ENCODE peak calls at places on chromosomes 13 and 19, in six cellular contexts. One of them, this sample, is unnamed.

GRCh38 chr19:1932395-1932794 is 8.6 kb upstream of the CSNK1G2 start:
- DNase-seq in IMR-90: no peak
- DNase-seq in trophoblast cell: no peak
- DNase-seq in mesenchymal stem cell: no peak
- DNase-seq in neuronal stem cell: no peak
- DNase-seq in H1: no peak
- DNase-seq in this sample: no peak

GRCh38 chr19:10838377-10838776 is 2.4 kb upstream of the TMED1 start:
- DNase-seq in IMR-90: no peak
- DNase-seq in trophoblast cell: no peak
- DNase-seq in H1: no peak
- DNase-seq in mesenchymal stem cell: no peak
- DNase-seq in neuronal stem cell: no peak
- DNase-seq in this sample: no peak

GRCh38 chr13:44819245-44819644 is 170.0 kb downstream of the NUFIP1 start:
- DNase-seq in mesenchymal stem cell: peak
- DNase-seq in IMR-90: peak
- DNase-seq in trophoblast cell: peak
- DNase-seq in H1: no peak
- DNase-seq in neuronal stem cell: no peak
- DNase-seq in this sample: peak

GRCh38 chr13:31965361-31966066 is 66.1 kb upstream of the FRY start:
- DNase-seq in IMR-90: peak
- DNase-seq in H1: no peak
- DNase-seq in mesenchymal stem cell: peak
- DNase-seq in neuronal stem cell: no peak
- DNase-seq in trophoblast cell: no peak
- DNase-seq in this sample: no peak

GRCh38 chr13:33218020-33218419 is 67.5 kb downstream of the STARD13 start:
- DNase-seq in neuronal stem cell: no peak
- DNase-seq in mesenchymal stem cell: peak
- DNase-seq in IMR-90: peak
- DNase-seq in trophoblast cell: peak
- DNase-seq in H1: no peak
- DNase-seq in this sample: peak

GRCh38 chr13:109510036-109510435 is 276.3 kb downstream of the IRS2 start:
- DNase-seq in IMR-90: no peak
- DNase-seq in H1: no peak
- DNase-seq in trophoblast cell: peak
- DNase-seq in mesenchymal stem cell: no peak
- DNase-seq in neuronal stem cell: no peak
- DNase-seq in this sample: no peak

GRCh38 chr19:2099054-2099501 is 2.4 kb downstream of the IZUMO4 start:
- DNase-seq in neuronal stem cell: no peak
- DNase-seq in mesenchymal stem cell: no peak
- DNase-seq in H1: no peak
- DNase-seq in IMR-90: no peak
- DNase-seq in trophoblast cell: no peak
- DNase-seq in this sample: no peak

GRCh38 chr19:11356676-11357550 is 1.7 kb downstream of the PLPPR2 start:
- DNase-seq in H1: no peak
- DNase-seq in neuronal stem cell: no peak
- DNase-seq in trophoblast cell: no peak
- DNase-seq in IMR-90: no peak
- DNase-seq in mesenchymal stem cell: no peak
- DNase-seq in this sample: no peak

GRCh38 chr19:35060160-35060855 is 18.8 kb downstream of the HPN start:
- DNase-seq in IMR-90: no peak
- DNase-seq in trophoblast cell: no peak
- DNase-seq in H1: no peak
- DNase-seq in mesenchymal stem cell: no peak
- DNase-seq in neuronal stem cell: no peak
- DNase-seq in this sample: no peak

GRCh38 chr13:75761373-75761772 is 125.2 kb downstream of the LMO7 start:
- DNase-seq in neuronal stem cell: no peak
- DNase-seq in mesenchymal stem cell: no peak
- DNase-seq in trophoblast cell: no peak
- DNase-seq in H1: no peak
- DNase-seq in IMR-90: no peak
- DNase-seq in this sample: no peak
- H3K4me3 ChIP-seq in neuronal stem cell: no peak
- H3K4me3 ChIP-seq in mesenchymal stem cell: peak
- H3K4me3 ChIP-seq in trophoblast cell: no peak
- H3K4me3 ChIP-seq in H1: no peak
- H3K4me3 ChIP-seq in IMR-90: peak
- H3K4me3 ChIP-seq in this sample: no peak

GRCh38 chr13:60679131-60679530 is 282.1 kb downstream of the TDRD3 start:
- DNase-seq in neuronal stem cell: no peak
- DNase-seq in mesenchymal stem cell: no peak
- DNase-seq in trophoblast cell: no peak
- DNase-seq in H1: no peak
- DNase-seq in IMR-90: no peak
- DNase-seq in this sample: no peak
- H2BK5ac ChIP-seq in neuronal stem cell: no peak
- H2BK5ac ChIP-seq in mesenchymal stem cell: no peak
- H2BK5ac ChIP-seq in trophoblast cell: no peak
- H2BK5ac ChIP-seq in H1: no peak
- H2BK5ac ChIP-seq in IMR-90: no peak
- H2BK5ac ChIP-seq in this sample: no peak

DNA sequence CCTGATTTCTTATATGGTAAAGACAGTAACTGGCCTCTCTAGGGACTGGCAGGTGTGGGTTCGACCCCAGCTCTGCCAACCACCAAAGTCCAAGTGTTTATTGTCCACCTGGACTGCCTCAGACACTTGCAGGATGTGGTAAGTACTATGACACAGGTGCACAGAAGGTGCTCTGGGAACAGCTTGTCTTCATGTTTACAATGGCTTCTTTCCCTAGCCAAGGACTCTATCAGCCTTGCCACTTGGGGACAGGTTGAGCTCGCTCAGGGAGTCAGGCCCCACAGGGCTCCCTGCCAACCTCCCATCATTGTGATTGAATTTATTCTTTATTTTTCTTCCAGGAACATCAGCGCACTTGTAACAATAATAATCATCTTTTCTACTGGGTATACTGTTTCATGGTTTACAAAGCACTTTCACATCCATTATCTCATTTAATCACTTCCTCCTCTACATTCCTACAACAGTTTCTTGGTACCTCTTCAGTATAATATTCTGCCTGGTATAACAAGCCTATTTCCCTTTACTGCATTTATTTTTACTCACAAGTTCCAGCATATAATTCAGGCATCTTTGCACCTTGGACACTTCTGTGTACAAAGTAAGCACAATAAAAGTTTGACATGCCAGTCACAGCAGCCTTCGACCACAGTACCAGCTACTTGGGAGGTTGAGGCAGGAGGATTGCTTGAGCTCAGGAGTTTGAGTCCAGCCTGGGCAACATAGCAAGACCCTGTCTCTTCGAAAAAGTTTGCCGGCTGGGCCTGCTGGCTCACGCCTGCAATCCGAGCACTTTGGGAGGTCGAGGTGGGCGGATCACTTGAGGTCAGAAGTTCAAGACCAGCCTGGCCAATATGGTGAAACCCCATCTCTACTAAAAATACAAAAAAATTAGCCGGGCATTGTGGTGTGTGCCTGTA is 24.2 kb upstream of the GATAD2A start:
- DNase-seq in neuronal stem cell: no peak
- DNase-seq in H1: no peak
- DNase-seq in mesenchymal stem cell: no peak
- DNase-seq in trophoblast cell: no peak
- DNase-seq in IMR-90: no peak
- DNase-seq in this sample: no peak
- H3K4me3 ChIP-seq in neuronal stem cell: no peak
- H3K4me3 ChIP-seq in H1: no peak
- H3K4me3 ChIP-seq in mesenchymal stem cell: no peak
- H3K4me3 ChIP-seq in trophoblast cell: no peak
- H3K4me3 ChIP-seq in IMR-90: no peak
- H3K4me3 ChIP-seq in this sample: no peak

DNA sequence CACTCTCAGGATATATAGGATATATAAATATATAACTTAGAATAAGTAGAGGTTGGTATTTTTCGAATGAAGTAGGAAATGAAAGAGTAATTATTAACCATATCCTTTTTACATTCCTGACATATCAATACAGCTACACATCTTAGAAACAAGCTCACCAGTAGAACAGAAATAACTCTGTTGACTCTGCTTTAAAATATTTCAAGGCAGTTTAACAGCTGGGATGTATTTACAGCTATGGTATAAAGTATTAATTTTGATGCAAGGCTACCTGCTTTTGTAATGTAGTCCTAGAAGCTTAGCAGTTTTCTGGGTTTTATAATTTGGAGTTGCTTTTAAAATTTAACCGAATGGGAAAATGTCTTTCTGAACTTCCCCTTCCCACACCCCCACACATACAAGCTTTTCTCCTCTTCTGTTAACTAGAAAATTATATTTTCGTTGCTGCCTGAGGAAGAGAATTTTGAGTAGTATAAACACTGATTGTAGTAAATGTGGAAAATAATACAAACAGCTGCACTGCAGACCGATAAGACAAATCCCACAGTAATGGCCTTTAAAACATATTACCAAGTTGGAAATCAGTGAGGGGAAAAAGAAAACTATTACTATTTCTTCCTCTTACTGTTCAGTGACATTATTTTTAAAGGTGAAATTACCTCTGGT is 147.7 kb downstream of the GGACT start:
- DNase-seq in mesenchymal stem cell: peak
- DNase-seq in H1: no peak
- DNase-seq in neuronal stem cell: no peak
- DNase-seq in IMR-90: peak
- DNase-seq in trophoblast cell: no peak
- DNase-seq in this sample: no peak
- H2BK5ac ChIP-seq in mesenchymal stem cell: no peak
- H2BK5ac ChIP-seq in H1: no peak
- H2BK5ac ChIP-seq in neuronal stem cell: no peak
- H2BK5ac ChIP-seq in IMR-90: peak
- H2BK5ac ChIP-seq in trophoblast cell: no peak
- H2BK5ac ChIP-seq in this sample: no peak

GRCh38 chr13:114320065-114320464 is 5.8 kb downstream of the CHAMP1 start:
- DNase-seq in mesenchymal stem cell: no peak
- DNase-seq in IMR-90: no peak
- DNase-seq in neuronal stem cell: no peak
- DNase-seq in H1: no peak
- DNase-seq in trophoblast cell: peak
- DNase-seq in this sample: no peak
- H3K4me3 ChIP-seq in mesenchymal stem cell: no peak
- H3K4me3 ChIP-seq in IMR-90: no peak
- H3K4me3 ChIP-seq in neuronal stem cell: no peak
- H3K4me3 ChIP-seq in H1: no peak
- H3K4me3 ChIP-seq in trophoblast cell: no peak
- H3K4me3 ChIP-seq in this sample: no peak

GRCh38 chr19:44847144-44848035 is 1.3 kb downstream of the NECTIN2 start:
- DNase-seq in IMR-90: peak
- DNase-seq in neuronal stem cell: peak
- DNase-seq in mesenchymal stem cell: peak
- DNase-seq in H1: no peak
- DNase-seq in trophoblast cell: peak
- DNase-seq in this sample: peak

GRCh38 chr19:44848036-44848804 is 2.1 kb downstream of the NECTIN2 start:
- DNase-seq in H1: no peak
- DNase-seq in IMR-90: peak
- DNase-seq in trophoblast cell: peak
- DNase-seq in neuronal stem cell: peak
- DNase-seq in mesenchymal stem cell: peak
- DNase-seq in this sample: peak

GRCh38 chr19:44846455-44847143 is 502 bp downstream of the NECTIN2 start:
- DNase-seq in H1: no peak
- DNase-seq in trophoblast cell: no peak
- DNase-seq in neuronal stem cell: peak
- DNase-seq in IMR-90: no peak
- DNase-seq in mesenchymal stem cell: peak
- DNase-seq in this sample: peak

GRCh38 chr19:44845286-44845611 is 848 bp upstream of the NECTIN2 start:
- DNase-seq in trophoblast cell: no peak
- DNase-seq in mesenchymal stem cell: no peak
- DNase-seq in IMR-90: no peak
- DNase-seq in neuronal stem cell: no peak
- DNase-seq in H1: no peak
- DNase-seq in this sample: no peak

DNA sequence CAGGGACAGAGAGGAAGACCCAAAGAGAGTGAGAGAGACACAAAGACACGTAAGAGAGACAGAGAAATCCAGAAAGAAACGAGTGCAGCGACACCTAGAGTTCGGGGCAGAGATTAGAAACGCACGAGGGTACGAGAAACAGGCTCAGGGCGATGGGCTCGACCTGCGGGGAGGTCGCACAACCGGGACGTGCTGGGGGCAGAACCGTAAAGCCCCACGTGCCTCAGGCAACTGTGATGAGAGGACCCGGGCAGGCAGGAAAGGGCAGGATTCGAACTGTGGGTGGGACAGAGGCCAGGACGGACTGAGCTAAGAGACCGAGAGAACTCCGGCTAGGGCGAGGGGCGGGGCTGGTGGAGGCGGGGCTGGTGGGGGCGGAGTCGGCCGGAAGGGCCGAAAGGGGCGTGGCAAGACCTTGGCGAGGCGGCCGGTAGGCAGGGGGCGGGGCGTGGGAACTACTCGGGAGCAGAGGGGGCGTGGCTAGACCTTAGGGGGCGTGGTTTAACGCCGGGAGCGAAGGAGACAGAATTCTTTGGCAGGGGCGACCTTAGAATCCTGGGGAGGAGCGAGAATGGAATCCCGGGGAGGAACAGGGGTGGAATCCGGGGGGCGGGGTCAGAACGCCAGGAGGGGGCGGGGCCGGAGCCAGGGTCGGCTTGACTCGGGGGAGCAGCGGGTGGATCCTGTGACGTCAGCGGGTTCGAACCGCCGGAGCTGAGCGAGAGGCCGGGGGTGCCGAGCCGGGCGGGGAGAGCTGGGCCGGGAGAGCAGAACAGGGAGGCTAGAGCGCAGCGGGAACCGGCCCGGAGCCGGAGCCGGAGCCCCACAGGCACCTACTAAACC is at the start of gene NECTIN2:
- DNase-seq in mesenchymal stem cell: peak
- DNase-seq in neuronal stem cell: peak
- DNase-seq in H1: peak
- DNase-seq in trophoblast cell: peak
- DNase-seq in IMR-90: peak
- DNase-seq in this sample: peak
- H2BK5ac ChIP-seq in mesenchymal stem cell: peak
- H2BK5ac ChIP-seq in neuronal stem cell: peak
- H2BK5ac ChIP-seq in H1: peak
- H2BK5ac ChIP-seq in trophoblast cell: peak
- H2BK5ac ChIP-seq in IMR-90: peak
- H2BK5ac ChIP-seq in this sample: peak

DNA sequence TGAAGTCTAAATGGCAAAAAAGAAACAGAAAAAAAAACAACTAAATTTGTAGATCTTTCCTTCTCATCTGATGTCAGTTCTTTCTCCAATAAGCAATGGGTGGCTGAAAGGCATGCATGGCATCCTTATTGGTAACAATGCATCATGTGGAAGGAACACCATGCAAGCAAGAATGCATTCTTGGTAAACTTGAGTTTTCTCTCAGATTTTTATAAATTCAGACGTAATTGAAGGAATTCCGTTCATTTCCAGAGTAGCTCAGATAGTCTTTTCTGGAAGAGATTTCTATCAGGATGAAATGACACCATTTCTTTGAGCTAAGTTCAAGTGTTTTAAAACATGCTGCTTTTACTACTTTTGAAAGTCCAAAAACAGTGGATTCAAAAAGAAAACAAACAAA is 373.0 kb downstream of the COG6 start:
- DNase-seq in IMR-90: no peak
- DNase-seq in H1: no peak
- DNase-seq in neuronal stem cell: no peak
- DNase-seq in mesenchymal stem cell: no peak
- DNase-seq in trophoblast cell: peak
- DNase-seq in this sample: no peak
- H3K4me3 ChIP-seq in IMR-90: no peak
- H3K4me3 ChIP-seq in H1: no peak
- H3K4me3 ChIP-seq in neuronal stem cell: no peak
- H3K4me3 ChIP-seq in mesenchymal stem cell: no peak
- H3K4me3 ChIP-seq in trophoblast cell: no peak
- H3K4me3 ChIP-seq in this sample: no peak

This sample was measured in mesendoderm.